ENCODE peak calls at places on chromosomes 12 and 14, in ten cellular contexts. X, E, W, D, Z, S, B, Q, M and H are unnamed samples.

GRCh38 chr12:21839776-21840175 is 65.3 kb upstream of the KCNJ8 start:
- DNase-seq in X (no peak), E (no peak), W (no peak), D (no peak), Z (no peak), S (no peak), B (no peak), Q (no peak), M (no peak), H (no peak)

GRCh38 chr12:7113389-7113871 is 4.4 kb upstream of the C1RL start:
- DNase-seq in X (peak), E (peak), W (peak), D (peak), Z (no peak), S (no peak), B (peak), Q (no peak), M (peak), H (no peak)

GRCh38 chr12:63845726-63846125 is 1.2 kb downstream of the SRGAP1 start:
- DNase-seq in X (peak), E (no peak), W (peak), D (no peak), Z (no peak), S (peak), B (peak), Q (no peak), M (no peak), H (no peak)

GRCh38 chr12:32535260-32535999 is 136.1 kb downstream of the FGD4 start:
- DNase-seq in X (peak), E (peak), W (peak), D (peak), Z (peak), S (peak), B (peak), Q (peak), M (no peak), H (no peak)

GRCh38 chr12:6570264-6570887 is 2.3 kb upstream of the NOP2 start:
- DNase-seq in X (peak), E (peak), W (peak), D (no peak), Z (no peak), S (peak), B (peak), Q (peak), M (no peak), H (no peak)

GRCh38 chr14:91977909-91978308 is 30.4 kb upstream of the FBLN5 start:
- DNase-seq in X (no peak), E (no peak), W (no peak), D (no peak), Z (no peak), S (no peak), B (no peak), Q (no peak), M (no peak), H (no peak)

GRCh38 chr12:110102255-110102654 is 21.9 kb upstream of the IFT81 start:
- DNase-seq in X (peak), E (peak), W (peak), D (no peak), Z (no peak), S (peak), B (peak), Q (peak), M (no peak), H (peak)

GRCh38 chr14:90023176-90023896 is 38.5 kb upstream of the KCNK13 start:
- DNase-seq in X (peak), E (no peak), W (no peak), D (no peak), Z (no peak), S (no peak), B (no peak), Q (no peak), M (no peak), H (no peak)